ENCODE peak calls at places on chromosome 12, in six cellular contexts. M is endothelial cell of umbilical vein, O is fibroblast of lung, T is IMR-90, Y is MM.1S, J is H1. H is an unnamed sample.

GRCh38 chr12:1845427-1845826 is 25.1 kb downstream of the LRTM2 start:
- DNase-seq in M (no peak), O (no peak), T (no peak), Y (no peak), J (no peak), H (no peak)

GRCh38 chr12:14950982-14951746 is 10.2 kb downstream of the ARHGDIB start:
- DNase-seq in M (no peak), O (peak), T (no peak), Y (no peak), J (no peak), H (peak)

GRCh38 chr12:57939291-57939690 is 2.1 kb upstream of the ATP23 start:
- DNase-seq in M (no peak), O (no peak), T (no peak), Y (no peak), J (no peak), H (no peak)

GRCh38 chr12:92719674-92720073 is 16.9 kb downstream of the PLEKHG7 start:
- DNase-seq in M (no peak), O (peak), T (peak), Y (no peak), J (no peak), H (peak)

GRCh38 chr12:5305425-5305824 is 126.5 kb upstream of the NTF3 start:
- DNase-seq in M (no peak), O (no peak), T (no peak), Y (no peak), J (no peak), H (no peak)

GRCh38 chr12:65624554-65625086 is 199.7 kb upstream of the HMGA2 start:
- DNase-seq in M (no peak), O (no peak), T (no peak), Y (no peak), J (no peak), H (no peak)

GRCh38 chr12:92378682-92379479 is 233.2 kb upstream of the BTG1 start:
- DNase-seq in M (no peak), O (no peak), T (no peak), Y (no peak), J (no peak), H (no peak)

GRCh38 chr12:127655691-127656090 is 611.3 kb upstream of the TMEM132C start:
- DNase-seq in M (no peak), O (peak), T (peak), Y (no peak), J (no peak), H (peak)

GRCh38 chr12:116257213-116257612 is 20.3 kb downstream of the MED13L start:
- DNase-seq in M (peak), O (no peak), T (no peak), Y (no peak), J (no peak), H (no peak)

GRCh38 chr12:11702959-11703358 is 53.5 kb downstream of the ETV6 start:
- DNase-seq in M (no peak), O (no peak), T (no peak), Y (peak), J (no peak), H (no peak)

GRCh38 chr12:3207858-3208257 is 130.7 kb downstream of the TSPAN9 start:
- DNase-seq in M (no peak), O (no peak), T (no peak), Y (no peak), J (no peak), H (no peak)

GRCh38 chr12:7601407-7601806 is 64.3 kb downstream of the APOBEC1 start:
- DNase-seq in M (no peak), O (no peak), T (no peak), Y (no peak), J (no peak), H (no peak)
- H3K4me2 ChIP-seq in M (no peak), O (no peak), T (no peak), Y (no peak), J (no peak), H (no peak)

DNA sequence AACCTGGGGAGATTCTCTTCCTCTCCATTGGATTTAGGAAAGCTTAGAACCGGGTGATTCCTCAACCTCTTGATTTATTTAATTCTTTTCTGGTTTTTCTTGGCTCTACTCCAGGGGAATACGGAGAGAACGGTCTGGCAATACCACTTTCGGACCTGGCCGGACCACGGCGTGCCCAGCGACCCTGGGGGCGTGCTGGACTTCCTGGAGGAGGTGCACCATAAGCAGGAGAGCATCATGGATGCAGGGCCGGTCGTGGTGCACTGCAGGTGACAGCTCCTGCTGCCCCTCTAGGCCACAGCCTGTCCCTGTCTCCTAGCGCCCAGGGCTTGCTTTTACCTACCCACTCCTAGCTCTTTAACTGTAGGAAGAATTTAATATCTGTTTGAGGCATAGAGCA is 67.6 kb downstream of the PTPN11 start:
- DNase-seq in M (no peak), O (no peak), T (no peak), Y (no peak), J (no peak), H (no peak)
- H3K4me2 ChIP-seq in M (no peak), O (no peak), T (no peak), Y (no peak), J (no peak), H (no peak)

GRCh38 chr12:53955036-53955775 is 503 bp downstream of the HOXC12 start:
- DNase-seq in M (no peak), O (no peak), T (no peak), Y (no peak), J (no peak), H (no peak)

GRCh38 chr12:53952871-53953734 is 1.6 kb upstream of the HOXC12 start:
- DNase-seq in M (no peak), O (no peak), T (no peak), Y (no peak), J (no peak), H (peak)

GRCh38 chr12:53955776-53956250 is 1.1 kb downstream of the HOXC12 start:
- DNase-seq in M (no peak), O (no peak), T (no peak), Y (no peak), J (no peak), H (no peak)

GRCh38 chr12:53953831-53954693 is 641 bp upstream of the HOXC12 start:
- DNase-seq in M (no peak), O (no peak), T (no peak), Y (no peak), J (no peak), H (no peak)

DNA sequence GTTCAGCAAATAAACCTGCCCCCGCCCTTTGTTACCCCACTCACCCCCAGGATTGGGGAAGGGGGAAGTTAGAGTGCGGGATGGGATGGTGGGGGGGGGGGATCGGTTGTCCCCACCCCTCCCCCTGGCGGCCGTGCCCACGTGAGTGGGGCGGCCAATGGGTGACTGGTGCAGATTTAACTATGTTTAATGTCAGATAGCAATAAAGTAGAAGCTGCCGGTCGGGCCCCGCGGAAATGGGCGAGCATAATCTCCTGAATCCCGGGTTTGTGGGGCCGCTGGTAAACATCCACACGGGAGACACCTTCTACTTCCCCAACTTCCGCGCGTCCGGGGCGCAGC is at the start of gene HOXC12:
- DNase-seq in M (no peak), O (no peak), T (no peak), Y (no peak), J (no peak), H (no peak)
- H3K4me2 ChIP-seq in M (no peak), O (no peak), T (no peak), Y (no peak), J (no peak), H (peak)

GRCh38 chr12:103272949-103273348 is 222.8 kb downstream of the C12orf42 start:
- DNase-seq in M (no peak), O (peak), T (no peak), Y (no peak), J (no peak), H (peak)

GRCh38 chr12:103269962-103270361 is 225.8 kb downstream of the C12orf42 start:
- DNase-seq in M (no peak), O (peak), T (peak), Y (no peak), J (no peak), H (no peak)

GRCh38 chr12:103268831-103269514 is 226.8 kb downstream of the C12orf42 start:
- DNase-seq in M (no peak), O (peak), T (no peak), Y (no peak), J (no peak), H (no peak)

GRCh38 chr12:103278329-103278728 is 217.4 kb downstream of the C12orf42 start:
- DNase-seq in M (no peak), O (no peak), T (no peak), Y (no peak), J (no peak), H (no peak)

GRCh38 chr12:103273645-103274044 is 222.1 kb downstream of the C12orf42 start:
- DNase-seq in M (no peak), O (no peak), T (no peak), Y (peak), J (no peak), H (no peak)
- H3K4me2 ChIP-seq in M (no peak), O (no peak), T (no peak), Y (peak), J (no peak), H (no peak)

DNA sequence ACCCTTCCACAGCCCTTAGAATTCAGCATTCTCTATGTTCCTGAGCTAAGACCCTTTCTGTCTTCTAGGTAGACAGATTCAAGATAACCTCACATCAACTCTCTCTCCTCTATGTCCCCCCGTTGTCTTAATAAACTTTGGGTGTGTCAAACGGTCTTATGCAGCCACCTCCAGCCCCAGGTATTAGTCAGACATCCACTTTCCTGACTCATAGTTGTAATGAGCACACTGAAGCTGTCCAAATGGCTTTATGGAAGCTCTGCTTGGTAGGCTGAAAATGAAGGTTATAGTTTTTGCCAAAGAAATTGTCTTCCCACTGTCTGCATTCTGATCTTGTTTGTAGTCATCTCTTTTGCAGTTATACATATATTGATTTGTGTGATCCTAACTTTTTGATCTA is 482.0 kb downstream of the RMST start:
- DNase-seq in M (no peak), O (no peak), T (no peak), Y (no peak), J (no peak), H (no peak)
- H3K4me2 ChIP-seq in M (no peak), O (no peak), T (no peak), Y (no peak), J (no peak), H (no peak)

DNA sequence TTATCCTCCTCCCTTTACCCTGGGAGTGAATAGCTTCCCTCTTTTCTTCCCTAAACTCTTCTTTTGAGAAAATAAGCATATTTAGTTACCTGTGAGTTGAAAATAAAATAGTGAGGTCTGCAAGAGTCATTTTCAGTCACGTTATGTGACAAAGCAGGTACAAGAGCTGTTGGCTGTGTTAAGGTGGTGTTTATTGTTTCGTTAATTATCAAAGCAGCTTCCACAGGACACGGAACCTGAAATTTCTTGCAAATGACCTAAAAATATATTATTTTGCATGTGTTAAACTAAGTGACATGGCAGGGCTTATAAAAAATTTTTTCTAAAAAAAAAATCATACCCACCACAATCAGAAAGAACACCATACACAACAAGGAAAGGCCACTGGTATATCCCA is 8.3 kb downstream of the SLC38A2 start:
- DNase-seq in M (no peak), O (no peak), T (no peak), Y (no peak), J (no peak), H (no peak)
- H3K4me2 ChIP-seq in M (peak), O (peak), T (no peak), Y (no peak), J (no peak), H (no peak)

GRCh38 chr12:27564612-27565213 is 40.7 kb downstream of the PPFIBP1 start:
- DNase-seq in M (peak), O (no peak), T (no peak), Y (no peak), J (no peak), H (peak)
- H3K4me2 ChIP-seq in M (peak), O (no peak), T (no peak), Y (no peak), J (no peak), H (peak)

GRCh38 chr12:124446364-124446763 is 121.0 kb downstream of the NCOR2 start:
- DNase-seq in M (no peak), O (no peak), T (no peak), Y (no peak), J (no peak), H (no peak)
- H3K4me2 ChIP-seq in M (no peak), O (no peak), T (no peak), Y (no peak), J (no peak), H (no peak)

GRCh38 chr12:91327136-91327535 is 144.5 kb upstream of the DCN start:
- DNase-seq in M (no peak), O (no peak), T (peak), Y (no peak), J (no peak), H (no peak)
- H3K4me2 ChIP-seq in M (no peak), O (peak), T (peak), Y (no peak), J (no peak), H (no peak)

GRCh38 chr12:110317921-110318320 is 36.9 kb downstream of the ATP2A2 start:
- DNase-seq in M (peak), O (peak), T (peak), Y (no peak), J (no peak), H (no peak)
- H3K4me2 ChIP-seq in M (no peak), O (no peak), T (no peak), Y (no peak), J (no peak), H (no peak)

H was measured in PC-3.